ENCODE peak calls at places on chromosomes 12 and 14, in nine cellular contexts. D, B, S, U, K, F, V, W and X are unnamed samples.

GRCh38 chr12:88889326-88890110 is 309.2 kb upstream of the KITLG start:
- DNase-seq in D (no peak), B (no peak), S (no peak), U (no peak), K (no peak), F (no peak), V (no peak), W (no peak), X (peak)

GRCh38 chr14:104171029-104171697 is 32.8 kb downstream of the KIF26A start:
- DNase-seq in D (no peak), B (no peak), S (no peak), U (no peak), K (no peak), F (peak), V (no peak), W (no peak), X (no peak)

GRCh38 chr12:76588881-76589565 is 29.5 kb upstream of the OSBPL8 start:
- DNase-seq in D (no peak), B (no peak), S (no peak), U (peak), K (no peak), F (no peak), V (peak), W (no peak), X (no peak)

GRCh38 chr14:96754845-96755184 is 42.4 kb upstream of the VRK1 start:
- DNase-seq in D (no peak), B (peak), S (no peak), U (no peak), K (peak), F (no peak), V (no peak), W (no peak), X (no peak)

GRCh38 chr12:27366621-27367020 is 34.0 kb downstream of the BMAL2 start:
- DNase-seq in D (no peak), B (no peak), S (no peak), U (no peak), K (no peak), F (no peak), V (no peak), W (no peak), X (peak)

GRCh38 chr12:129903092-129903945 is 506 bp downstream of the TMEM132D start:
- DNase-seq in D (no peak), B (no peak), S (no peak), U (no peak), K (no peak), F (no peak), V (no peak), W (no peak), X (no peak)

GRCh38 chr14:64704743-64705405 is 650 bp downstream of the PLEKHG3 start:
- DNase-seq in D (peak), B (peak), S (no peak), U (no peak), K (no peak), F (peak), V (peak), W (no peak), X (no peak)

GRCh38 chr12:90027889-90028570 is 319.4 kb upstream of the ATP2B1 start:
- DNase-seq in D (no peak), B (peak), S (no peak), U (no peak), K (no peak), F (no peak), V (peak), W (no peak), X (no peak)

GRCh38 chr12:88510841-88511240 is 69.4 kb downstream of the KITLG start:
- DNase-seq in D (no peak), B (no peak), S (no peak), U (no peak), K (no peak), F (no peak), V (no peak), W (no peak), X (no peak)

GRCh38 chr14:50520947-50521815 is 11.2 kb downstream of the MAP4K5 start:
- DNase-seq in D (peak), B (no peak), S (no peak), U (peak), K (no peak), F (no peak), V (peak), W (no peak), X (peak)

GRCh38 chr12:112513496-112513895 is 94.7 kb downstream of the PTPN11 start:
- DNase-seq in D (no peak), B (no peak), S (no peak), U (no peak), K (no peak), F (no peak), V (no peak), W (no peak), X (no peak)

GRCh38 chr14:99006271-99006670 is 265.7 kb downstream of the BCL11B start:
- DNase-seq in D (no peak), B (no peak), S (no peak), U (no peak), K (no peak), F (no peak), V (no peak), W (no peak), X (no peak)

GRCh38 chr14:53409974-53410373 is 256.9 kb upstream of the DDHD1 start:
- DNase-seq in D (peak), B (no peak), S (no peak), U (no peak), K (no peak), F (no peak), V (peak), W (no peak), X (no peak)

GRCh38 chr14:89340200-89340667 is 76.8 kb downstream of the FOXN3 start:
- DNase-seq in D (no peak), B (no peak), S (no peak), U (no peak), K (no peak), F (no peak), V (peak), W (no peak), X (no peak)

GRCh38 chr14:73797540-73797925 is 54.1 kb upstream of the PTGR2 start:
- DNase-seq in D (no peak), B (no peak), S (no peak), U (peak), K (no peak), F (no peak), V (no peak), W (no peak), X (no peak)